ENCODE peak calls at places on chromosome 10, in five cellular contexts. Q is colonic mucosa, N is CD14-positive monocyte, W is GM13976, V is endodermal cell. M is an unnamed sample.

GRCh38 chr10:9824546-9825164 is 1193.0 kb upstream of the CELF2 start:
- DNase-seq in W (no peak), Q (no peak), N (no peak), V (peak), M (no peak)

GRCh38 chr10:44902838-44903545 is 8.1 kb upstream of the TMEM72 start:
- DNase-seq in Q (no peak), V (no peak), N (peak), W (no peak), M (no peak)

GRCh38 chr10:58431903-58432302 is 46.7 kb downstream of the TFAM start:
- DNase-seq in V (no peak), Q (no peak), W (no peak), N (no peak), M (no peak)

GRCh38 chr10:14584643-14585042 is 190.1 kb downstream of the FAM107B start:
- DNase-seq in V (no peak), W (no peak), Q (no peak), N (no peak), M (no peak)

GRCh38 chr10:70477661-70478162 is 855 bp upstream of the PALD1 start:
- DNase-seq in Q (no peak), W (no peak), N (no peak), V (peak), M (no peak)

GRCh38 chr10:95485445-95485844 is 75.7 kb downstream of the SORBS1 start:
- DNase-seq in W (no peak), N (no peak), Q (no peak), V (no peak), M (no peak)

GRCh38 chr10:109823196-109823595 is 100.1 kb downstream of the XPNPEP1 start:
- DNase-seq in V (no peak), W (no peak), Q (no peak), N (no peak), M (no peak)

GRCh38 chr10:113997428-113997827 is 46.2 kb upstream of the ADRB1 start:
- DNase-seq in W (no peak), Q (peak), V (no peak), N (peak), M (no peak)

GRCh38 chr10:12681250-12681649 is 320.3 kb downstream of the CCDC3 start:
- DNase-seq in V (no peak), N (no peak), Q (no peak), W (no peak), M (no peak)

GRCh38 chr10:17115683-17116082 is 13.9 kb downstream of the CUBN start:
- DNase-seq in V (no peak), N (no peak), W (no peak), Q (no peak), M (no peak)

GRCh38 chr10:24287559-24288195 is 78.7 kb downstream of the KIAA1217 start:
- DNase-seq in V (no peak), Q (no peak), W (no peak), N (no peak), M (no peak)

GRCh38 chr10:97320480-97321031 is 1.5 kb downstream of the FRAT1 start:
- DNase-seq in Q (peak), W (no peak), V (peak), N (no peak), M (no peak)

GRCh38 chr10:116722736-116723427 is 19.5 kb downstream of the HSPA12A start:
- DNase-seq in V (peak), W (no peak), N (no peak), Q (no peak), M (peak)

GRCh38 chr10:110681023-110681681 is 37.0 kb downstream of the RBM20 start:
- DNase-seq in N (no peak), W (peak), V (peak), Q (peak), M (no peak)

GRCh38 chr10:125123363-125124113 is 36.8 kb downstream of the CTBP2 start:
- DNase-seq in V (no peak), Q (peak), N (no peak), W (no peak), M (peak)

GRCh38 chr10:102064868-102065560 is at the start of gene HPS6:
- DNase-seq in Q (peak), W (peak), N (peak), V (peak), M (peak)

GRCh38 chr10:29324220-29324831 is 35.5 kb downstream of the LYZL1 start:
- DNase-seq in Q (no peak), N (no peak), W (no peak), V (no peak), M (no peak)
- TF ChIP-seq CTCF in Q (no peak), N (no peak), W (no peak), V (no peak), M (no peak)

GRCh38 chr10:81838950-81839349 is 36.0 kb upstream of the NRG3 start:
- DNase-seq in V (peak), Q (no peak), N (no peak), W (no peak), M (no peak)
- TF ChIP-seq CTCF in V (peak), Q (no peak), N (no peak), W (no peak), M (peak)

GRCh38 chr10:119162693-119163092 is 2.8 kb downstream of the SFXN4 start:
- DNase-seq in W (no peak), Q (no peak), V (no peak), N (no peak), M (no peak)

GRCh38 chr10:119167041-119167440 is 1.5 kb upstream of the SFXN4 start:
- DNase-seq in Q (no peak), V (no peak), N (no peak), W (no peak), M (no peak)

GRCh38 chr10:119166564-119166963 is 1.1 kb upstream of the SFXN4 start:
- DNase-seq in V (no peak), W (no peak), N (no peak), Q (no peak), M (no peak)

GRCh38 chr10:119166111-119166500 is 592 bp upstream of the SFXN4 start:
- DNase-seq in W (no peak), N (no peak), V (no peak), Q (no peak), M (no peak)

DNA sequence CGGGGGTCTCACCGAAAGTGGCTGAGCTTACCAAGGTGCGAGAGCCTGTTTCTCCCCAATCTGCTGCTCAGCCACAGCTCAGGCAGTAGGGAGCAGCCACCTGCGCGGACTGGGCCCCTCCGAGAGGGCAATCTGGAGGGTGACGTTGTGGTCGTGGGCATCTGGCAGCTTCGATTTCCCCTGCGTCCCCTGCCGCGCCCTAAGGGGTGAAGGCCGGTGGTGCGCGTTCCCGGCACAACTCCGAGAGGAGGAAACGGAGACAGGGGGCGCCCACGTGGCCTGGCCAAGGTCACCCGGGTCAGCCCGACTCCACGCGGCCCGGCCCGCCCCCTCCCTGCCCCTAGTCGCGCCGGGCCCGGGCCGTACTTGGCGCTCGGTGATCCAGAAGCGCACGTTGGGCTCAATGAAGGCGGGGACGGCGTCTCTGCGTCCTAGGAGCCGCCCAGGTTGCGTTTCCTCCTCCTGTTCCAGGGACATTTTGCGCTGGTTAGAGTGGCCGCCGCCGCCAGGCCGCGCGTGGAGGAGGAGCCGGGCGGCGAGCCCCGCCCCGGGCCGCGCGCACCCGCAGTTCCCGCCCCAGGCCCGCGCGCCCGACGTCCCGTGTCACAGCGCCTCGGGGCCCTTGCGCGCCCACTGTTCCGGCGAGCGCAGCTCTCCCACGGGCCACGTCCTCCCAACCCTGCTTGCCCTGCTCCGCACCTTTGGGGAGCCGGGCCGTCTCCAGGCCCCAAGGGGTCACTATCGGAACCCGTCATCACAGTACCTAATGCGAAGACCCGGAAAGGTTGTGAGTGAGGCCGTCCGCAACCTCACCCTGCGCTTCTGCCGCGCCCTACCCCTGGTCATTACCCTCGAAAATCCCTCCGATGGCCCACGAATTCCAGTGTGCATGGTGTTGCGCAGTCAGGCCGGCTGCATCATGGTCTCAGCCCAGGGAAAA is at the start of gene SFXN4:
- DNase-seq in Q (peak), V (peak), N (peak), W (peak), M (no peak)
- TF ChIP-seq CTCF in Q (no peak), V (peak), N (no peak), W (no peak), M (peak)

GRCh38 chr10:132462463-132463332 is 65.7 kb downstream of the PWWP2B start:
- DNase-seq in V (peak), Q (no peak), W (no peak), N (no peak), M (peak)
- TF ChIP-seq CTCF in V (no peak), Q (no peak), W (no peak), N (no peak), M (no peak)

GRCh38 chr10:388661-389045 is 253.4 kb downstream of the ZMYND11 start:
- DNase-seq in V (no peak), Q (no peak), W (no peak), N (no peak), M (no peak)
- TF ChIP-seq CTCF in V (no peak), Q (no peak), W (no peak), N (no peak), M (no peak)

GRCh38 chr10:49619613-49620012 is 5.8 kb downstream of the CHAT start:
- DNase-seq in V (peak), Q (no peak), N (peak), W (no peak), M (peak)
- TF ChIP-seq CTCF in V (peak), Q (no peak), N (no peak), W (no peak), M (no peak)